ENCODE peak calls at places on chromosomes 13 and 19, in nine cellular contexts. G, Q, V, D, O, T, A, Y and I are unnamed samples.

GRCh38 chr13:92175330-92175729 is 776.9 kb downstream of the GPC5 start:
- DNase-seq in G (peak), Q (peak), V (peak), D (peak), O (peak), T (no peak), A (peak), Y (no peak), I (peak)

GRCh38 chr13:20159646-20160345 is 1.1 kb downstream of the GJA3 start:
- DNase-seq in G (peak), Q (no peak), V (peak), D (no peak), O (no peak), T (no peak), A (no peak), Y (no peak), I (no peak)

GRCh38 chr13:112814905-112815585 is 125.2 kb downstream of the ATP11A start:
- DNase-seq in G (no peak), Q (no peak), V (peak), D (peak), O (no peak), T (no peak), A (no peak), Y (peak), I (peak)

GRCh38 chr13:100434010-100434763 is 154.4 kb downstream of the GGACT start:
- DNase-seq in G (peak), Q (no peak), V (peak), D (peak), O (no peak), T (no peak), A (peak), Y (no peak), I (peak)

GRCh38 chr19:16867211-16867610 is 21.6 kb upstream of the F2RL3 start:
- DNase-seq in G (peak), Q (no peak), V (no peak), D (peak), O (no peak), T (no peak), A (no peak), Y (no peak), I (no peak)

GRCh38 chr13:30869491-30869890 is 36.6 kb upstream of the MEDAG start:
- DNase-seq in G (peak), Q (no peak), V (peak), D (no peak), O (no peak), T (no peak), A (no peak), Y (no peak), I (no peak)

GRCh38 chr13:29737061-29737460 is 113.4 kb downstream of the UBL3 start:
- DNase-seq in G (no peak), Q (no peak), V (no peak), D (no peak), O (no peak), T (no peak), A (no peak), Y (no peak), I (no peak)

GRCh38 chr19:8261881-8262280 is 46.3 kb downstream of the CD320 start:
- DNase-seq in G (no peak), Q (no peak), V (no peak), D (no peak), O (peak), T (no peak), A (no peak), Y (no peak), I (no peak)

GRCh38 chr13:91236942-91237341 is 110.5 kb upstream of the MIR17HG start:
- DNase-seq in G (no peak), Q (no peak), V (no peak), D (no peak), O (no peak), T (no peak), A (no peak), Y (no peak), I (no peak)

GRCh38 chr13:48334534-48335127 is 31.1 kb downstream of the RB1 start:
- DNase-seq in G (peak), Q (peak), V (peak), D (no peak), O (no peak), T (peak), A (peak), Y (no peak), I (peak)

GRCh38 chr13:84702174-84702573 is 819.9 kb upstream of the SLITRK1 start:
- DNase-seq in G (no peak), Q (no peak), V (no peak), D (no peak), O (no peak), T (no peak), A (no peak), Y (no peak), I (no peak)

GRCh38 chr19:13404236-13404635 is 102.0 kb downstream of the CACNA1A start:
- DNase-seq in G (no peak), Q (no peak), V (no peak), D (no peak), O (no peak), T (no peak), A (no peak), Y (no peak), I (no peak)

GRCh38 chr13:49693877-49694276 is 2.6 kb upstream of the EBPL start:
- DNase-seq in G (no peak), Q (no peak), V (no peak), D (no peak), O (no peak), T (no peak), A (no peak), Y (no peak), I (no peak)

GRCh38 chr13:43574601-43575000 is 212.2 kb downstream of the ENOX1 start:
- DNase-seq in G (no peak), Q (no peak), V (peak), D (no peak), O (no peak), T (no peak), A (no peak), Y (no peak), I (no peak)

GRCh38 chr19:40550951-40551350 is 25.7 kb upstream of the SHKBP1 start:
- DNase-seq in G (no peak), Q (no peak), V (no peak), D (no peak), O (no peak), T (no peak), A (no peak), Y (no peak), I (no peak)

GRCh38 chr19:40553885-40554857 is 22.5 kb upstream of the SHKBP1 start:
- DNase-seq in G (no peak), Q (no peak), V (no peak), D (no peak), O (no peak), T (no peak), A (no peak), Y (no peak), I (no peak)

GRCh38 chr19:40552848-40553247 is 23.8 kb upstream of the SHKBP1 start:
- DNase-seq in G (no peak), Q (no peak), V (no peak), D (no peak), O (no peak), T (no peak), A (no peak), Y (no peak), I (no peak)

GRCh38 chr19:40549007-40549708 is 27.5 kb upstream of the SHKBP1 start:
- DNase-seq in G (peak), Q (peak), V (peak), D (peak), O (peak), T (no peak), A (peak), Y (peak), I (peak)
- TF ChIP-seq CTCF in G (peak), Q (peak), V (peak), D (peak), O (peak), T (peak), A (peak), Y (peak), I (peak)

DNA sequence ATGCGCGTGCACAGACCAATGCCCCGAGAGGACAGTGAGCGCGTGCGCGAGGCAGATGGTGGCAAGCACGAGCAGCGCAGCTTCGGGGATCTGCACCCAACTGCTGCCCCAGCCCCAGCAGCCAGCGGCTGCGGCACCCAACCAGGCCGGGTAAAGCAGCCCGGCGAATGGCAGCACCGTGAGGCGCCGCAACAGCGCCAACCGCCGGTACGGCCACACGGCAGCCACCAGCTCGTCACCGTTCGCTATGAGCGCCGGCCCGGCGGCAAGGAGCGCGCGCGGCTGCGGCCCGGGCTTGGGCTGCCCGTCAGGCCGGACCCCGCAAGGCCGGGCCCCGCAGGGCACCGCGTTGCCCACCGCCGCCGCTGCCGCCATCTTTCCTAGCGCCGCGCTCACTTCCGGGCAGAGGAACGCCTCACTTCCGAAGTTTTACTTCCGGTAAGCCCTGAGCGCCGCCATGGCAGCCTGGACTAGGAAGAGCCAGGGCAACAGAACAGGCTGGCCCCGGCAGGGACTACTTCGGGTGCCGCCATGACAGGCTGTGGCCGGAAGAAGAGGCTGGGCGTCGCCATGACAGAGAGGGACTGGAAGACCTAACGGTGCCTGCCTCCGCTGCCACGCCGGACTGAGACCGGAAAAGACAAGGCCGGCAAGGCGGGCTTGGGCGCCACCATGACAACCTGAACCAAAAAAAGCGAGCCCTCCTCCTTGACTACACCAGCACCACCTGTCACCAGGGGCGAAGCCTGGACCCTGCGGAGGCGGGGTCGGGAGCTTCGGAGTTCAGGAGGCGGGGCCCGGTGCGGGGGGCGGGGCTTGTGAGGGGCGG is at the start of gene ATP13A1:
- DNase-seq in G (peak), Q (peak), V (peak), D (peak), O (peak), T (peak), A (peak), Y (peak), I (peak)
- TF ChIP-seq CTCF in G (peak), Q (peak), V (no peak), D (peak), O (no peak), T (no peak), A (peak), Y (no peak), I (peak)

DNA sequence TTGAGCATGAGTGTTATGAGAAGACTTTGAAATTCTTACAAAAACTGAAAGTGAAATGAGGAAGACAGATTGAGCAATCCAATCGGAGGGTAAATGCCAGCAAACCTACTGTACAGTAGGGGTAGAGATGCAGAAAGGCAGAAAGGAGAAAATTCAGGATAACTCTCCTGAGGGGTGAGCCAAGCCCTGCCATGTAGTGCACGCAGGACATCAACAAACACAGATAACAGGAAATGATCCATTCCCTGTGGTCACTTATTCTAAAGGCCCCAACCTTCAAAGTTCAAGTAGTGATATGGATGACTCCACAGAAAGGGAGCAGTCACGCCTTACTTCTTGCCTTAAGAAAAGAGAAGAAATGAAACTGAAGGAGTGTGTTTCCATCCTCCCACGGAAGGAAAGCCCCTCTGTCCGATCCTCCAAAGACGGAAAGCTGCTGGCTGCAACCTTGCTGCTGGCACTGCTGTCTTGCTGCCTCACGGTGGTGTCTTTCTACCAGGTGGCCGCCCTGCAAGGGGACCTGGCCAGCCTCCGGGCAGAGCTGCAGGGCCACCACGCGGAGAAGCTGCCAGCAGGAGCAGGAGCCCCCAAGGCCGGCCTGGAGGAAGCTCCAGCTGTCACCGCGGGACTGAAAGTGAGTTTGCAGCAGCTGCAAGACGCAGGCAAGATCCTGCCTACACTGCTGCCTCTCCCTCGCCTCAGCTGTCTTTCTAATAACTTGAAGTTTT is at the start of gene TNFSF13B:
- DNase-seq in G (peak), Q (peak), V (peak), D (peak), O (peak), T (no peak), A (peak), Y (no peak), I (peak)
- TF ChIP-seq CTCF in G (no peak), Q (no peak), V (no peak), D (peak), O (no peak), T (no peak), A (peak), Y (no peak), I (no peak)

DNA sequence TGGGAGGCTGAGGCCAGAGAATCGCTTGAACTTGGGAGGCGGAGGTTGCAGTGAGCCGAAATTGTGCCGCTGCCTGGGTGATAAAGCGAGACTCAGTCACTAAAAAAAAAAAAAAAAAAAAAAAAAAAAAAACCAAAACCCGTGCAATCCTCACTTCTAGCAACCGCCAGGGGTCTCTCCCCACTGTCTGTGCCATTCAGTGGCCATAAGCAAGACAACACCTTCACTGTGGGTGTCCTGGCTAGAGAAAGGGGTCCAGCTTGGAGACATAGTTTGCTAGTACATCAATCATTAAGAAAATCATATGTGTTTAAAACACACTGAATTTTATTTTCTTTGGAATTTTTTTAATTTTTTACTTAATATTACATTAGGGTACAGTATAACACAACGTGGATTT is 68.2 kb downstream of the RASL11A start:
- DNase-seq in G (no peak), Q (peak), V (no peak), D (no peak), O (no peak), T (no peak), A (peak), Y (no peak), I (no peak)
- TF ChIP-seq CTCF in G (peak), Q (no peak), V (no peak), D (peak), O (no peak), T (no peak), A (peak), Y (no peak), I (no peak)

DNA sequence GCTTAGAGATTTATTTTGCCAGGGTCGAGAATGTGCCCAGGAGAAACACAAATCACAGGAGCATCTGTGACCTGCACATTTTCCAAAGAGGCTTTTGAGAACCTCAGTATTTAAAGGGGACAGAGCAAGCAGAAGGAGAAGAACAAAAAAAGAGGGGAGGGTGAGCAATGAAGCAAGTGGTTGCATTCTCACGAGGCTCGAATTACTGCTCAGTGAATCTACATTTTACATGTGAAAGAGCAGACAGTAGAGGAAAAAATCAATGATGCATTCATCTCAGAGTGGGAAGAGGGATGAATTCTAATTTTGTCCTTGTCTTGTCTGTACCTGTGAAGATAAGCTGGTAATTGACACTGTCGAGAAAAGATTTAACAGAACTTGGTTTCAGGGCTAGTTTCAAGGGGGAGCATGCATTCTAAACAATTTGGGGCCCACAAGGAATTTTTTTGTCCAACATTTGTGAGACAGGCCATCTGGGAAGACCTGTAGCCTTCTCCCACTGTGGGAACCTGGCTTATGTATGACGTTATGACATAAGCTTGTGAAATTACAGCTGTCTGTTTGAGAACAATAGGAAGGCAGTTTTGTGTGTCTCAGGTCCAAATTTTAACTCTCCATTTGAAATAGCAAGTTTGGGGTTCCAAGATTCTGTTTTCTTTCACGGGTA is 855.1 kb downstream of the SLITRK5 start:
- DNase-seq in G (no peak), Q (no peak), V (no peak), D (no peak), O (no peak), T (no peak), A (no peak), Y (no peak), I (no peak)
- TF ChIP-seq CTCF in G (no peak), Q (no peak), V (no peak), D (no peak), O (no peak), T (no peak), A (no peak), Y (no peak), I (no peak)

DNA sequence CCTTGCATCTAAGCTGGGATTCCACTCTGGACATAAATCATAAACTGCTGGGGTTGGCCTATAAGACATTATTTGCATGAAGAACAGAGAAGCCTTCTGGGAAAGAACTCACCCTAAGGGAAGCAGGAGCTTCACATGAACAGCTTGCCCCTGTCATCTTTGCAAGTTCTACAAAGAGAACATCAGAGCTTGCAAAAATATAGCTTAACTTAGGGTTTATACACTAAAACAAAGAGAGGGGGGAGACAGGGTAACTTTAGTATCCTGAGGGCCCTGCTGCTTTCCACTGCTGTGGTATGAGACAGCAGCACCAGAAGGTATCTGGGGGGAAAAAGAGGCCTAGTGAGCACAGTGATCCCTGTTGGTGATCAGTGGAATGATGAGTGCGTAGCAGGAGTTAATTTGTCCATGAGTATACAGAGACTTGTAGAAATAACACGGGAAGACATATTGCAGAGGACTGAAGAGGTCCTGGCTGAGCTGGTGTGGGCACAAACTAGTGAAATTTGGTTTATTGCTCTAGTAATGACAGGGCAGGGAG is 116.1 kb upstream of the TSC22D1 start:
- DNase-seq in G (peak), Q (no peak), V (peak), D (peak), O (no peak), T (no peak), A (peak), Y (no peak), I (no peak)
- TF ChIP-seq CTCF in G (no peak), Q (no peak), V (no peak), D (no peak), O (no peak), T (no peak), A (no peak), Y (no peak), I (no peak)

GRCh38 chr13:50989476-50989875 is 79.9 kb downstream of the RNASEH2B start:
- DNase-seq in G (peak), Q (peak), V (peak), D (no peak), O (no peak), T (no peak), A (no peak), Y (no peak), I (no peak)
- TF ChIP-seq CTCF in G (peak), Q (no peak), V (peak), D (peak), O (peak), T (no peak), A (no peak), Y (peak), I (no peak)

GRCh38 chr19:1618157-1619093 is 13.2 kb upstream of the UQCR11 start:
- DNase-seq in G (peak), Q (peak), V (peak), D (no peak), O (no peak), T (no peak), A (peak), Y (no peak), I (peak)
- TF ChIP-seq CTCF in G (peak), Q (peak), V (peak), D (peak), O (peak), T (peak), A (peak), Y (no peak), I (peak)

GRCh38 chr13:73231456-73231855 is 172.7 kb downstream of the KLF5 start:
- DNase-seq in G (no peak), Q (no peak), V (no peak), D (no peak), O (no peak), T (no peak), A (no peak), Y (no peak), I (no peak)

GRCh38 chr13:73230714-73231113 is 171.9 kb downstream of the KLF5 start:
- DNase-seq in G (peak), Q (no peak), V (peak), D (no peak), O (no peak), T (no peak), A (peak), Y (no peak), I (no peak)

GRCh38 chr13:73225983-73226382 is 167.2 kb downstream of the KLF5 start:
- DNase-seq in G (no peak), Q (no peak), V (no peak), D (no peak), O (no peak), T (no peak), A (no peak), Y (no peak), I (no peak)

GRCh38 chr13:73224708-73225107 is 165.9 kb downstream of the KLF5 start:
- DNase-seq in G (peak), Q (no peak), V (peak), D (no peak), O (no peak), T (peak), A (peak), Y (no peak), I (no peak)

GRCh38 chr13:73228546-73228945 is 169.7 kb downstream of the KLF5 start:
- DNase-seq in G (peak), Q (no peak), V (peak), D (no peak), O (no peak), T (no peak), A (no peak), Y (no peak), I (no peak)
- TF ChIP-seq CTCF in G (peak), Q (peak), V (no peak), D (peak), O (no peak), T (peak), A (no peak), Y (no peak), I (peak)